ENCODE peak calls at places on chromosomes 3 and 15, in six cellular contexts. E is mesenchymal stem cell, K is skeletal muscle cell, N is astrocyte of the cerebellum, U is endothelial cell of umbilical vein, V is IMR-90. C is an unnamed sample.

GRCh38 chr15:31457631-31458526 is 131.2 kb downstream of the KLF13 start:
- DNase-seq in K (no peak), E (peak), N (peak), V (peak), U (no peak), C (peak)

GRCh38 chr3:185318136-185318535 is 44.8 kb upstream of the MAP3K13 start:
- DNase-seq in U (peak), N (no peak), K (no peak), V (peak), E (no peak), C (no peak)

GRCh38 chr3:55454611-55455010 is 32.5 kb downstream of the WNT5A start:
- DNase-seq in V (peak), U (no peak), E (no peak), K (no peak), N (no peak), C (no peak)

GRCh38 chr3:158768361-158768787 is 33.5 kb upstream of the MFSD1 start:
- DNase-seq in V (peak), N (no peak), U (peak), E (peak), K (peak), C (peak)

GRCh38 chr3:101928890-101929289 is 79.6 kb downstream of the NFKBIZ start:
- DNase-seq in U (peak), V (peak), N (no peak), K (peak), E (peak), C (no peak)

GRCh38 chr3:113234688-113235260 is 23.4 kb downstream of the BOC start:
- DNase-seq in K (no peak), N (no peak), E (peak), V (peak), U (no peak), C (peak)

GRCh38 chr15:22944651-22945050 is 35.5 kb downstream of the CYFIP1 start:
- DNase-seq in N (no peak), K (no peak), V (no peak), E (no peak), U (no peak), C (no peak)

GRCh38 chr3:94082412-94082937 is 19.6 kb downstream of the NSUN3 start:
- DNase-seq in U (no peak), K (no peak), E (no peak), N (no peak), V (no peak), C (no peak)

GRCh38 chr15:67089218-67090193 is 24.1 kb downstream of the SMAD3 start:
- DNase-seq in N (no peak), E (peak), U (peak), K (no peak), V (peak), C (no peak)

GRCh38 chr15:84142888-84143337 is 92.7 kb upstream of the GOLGA6L4 start:
- DNase-seq in V (peak), K (peak), N (peak), E (peak), U (peak), C (peak)

GRCh38 chr15:71218272-71218805 is 103.1 kb downstream of the THSD4 start:
- DNase-seq in K (no peak), V (peak), E (peak), N (no peak), U (no peak), C (no peak)

GRCh38 chr15:93719941-93720351 is 511.4 kb upstream of the MCTP2 start:
- DNase-seq in K (no peak), N (no peak), V (peak), U (no peak), E (no peak), C (no peak)

GRCh38 chr3:143847787-143848631 is at the start of gene SLC9A9:
- DNase-seq in V (peak), N (peak), K (peak), E (peak), U (peak), C (peak)

GRCh38 chr3:140905557-140905956 is 36.1 kb upstream of the SLC25A36 start:
- DNase-seq in U (no peak), E (no peak), K (no peak), N (no peak), V (no peak), C (no peak)

GRCh38 chr3:16181361-16181760 is 6.9 kb downstream of the GALNT15 start:
- DNase-seq in V (peak), E (peak), K (no peak), N (no peak), U (no peak), C (no peak)

GRCh38 chr15:61327019-61327631 is 98.0 kb upstream of the RORA start:
- DNase-seq in U (no peak), N (no peak), K (no peak), V (no peak), E (no peak), C (no peak)

GRCh38 chr3:53804697-53805462 is 41.3 kb downstream of the CHDH start:
- DNase-seq in U (no peak), E (peak), N (peak), K (no peak), V (peak), C (no peak)
- H3K4me3 ChIP-seq in U (no peak), E (peak), N (no peak), K (no peak), V (no peak), C (no peak)

GRCh38 chr15:90143176-90143655 is 40.9 kb upstream of the IDH2 start:
- DNase-seq in E (peak), U (peak), K (no peak), V (peak), N (no peak), C (peak)
- H3K4me3 ChIP-seq in E (no peak), U (no peak), K (no peak), V (no peak), N (no peak), C (no peak)

GRCh38 chr15:64161688-64162477 is 939 bp downstream of the PPIB start:
- DNase-seq in K (no peak), U (peak), E (peak), V (no peak), N (no peak), C (no peak)
- H3K4me3 ChIP-seq in K (peak), U (peak), E (peak), V (peak), N (peak), C (peak)

GRCh38 chr15:99928429-99928981 is 195.3 kb upstream of the LYSMD4 start:
- DNase-seq in K (peak), E (peak), N (peak), V (peak), U (peak), C (peak)
- H3K4me3 ChIP-seq in K (peak), E (peak), N (peak), V (peak), U (peak), C (peak)

GRCh38 chr3:13073976-13074375 is 747 bp upstream of the IQSEC1 start:
- DNase-seq in V (no peak), N (no peak), K (no peak), E (no peak), U (no peak), C (no peak)
- H3K4me3 ChIP-seq in V (no peak), N (no peak), K (no peak), E (no peak), U (no peak), C (no peak)

GRCh38 chr3:122875547-122876127 is 80.8 kb downstream of the SLC49A4 start:
- DNase-seq in E (no peak), N (no peak), K (no peak), U (no peak), V (no peak), C (no peak)

GRCh38 chr3:122868322-122868721 is 73.5 kb downstream of the SLC49A4 start:
- DNase-seq in K (no peak), U (no peak), V (no peak), N (no peak), E (no peak), C (no peak)

GRCh38 chr3:122874116-122874515 is 79.2 kb downstream of the SLC49A4 start:
- DNase-seq in K (no peak), N (no peak), E (no peak), U (no peak), V (no peak), C (no peak)
- H3K4me3 ChIP-seq in K (no peak), N (no peak), E (no peak), U (no peak), V (no peak), C (no peak)

GRCh38 chr15:73387507-73388255 is 18.9 kb upstream of the HCN4 start:
- DNase-seq in N (no peak), K (peak), E (peak), U (no peak), V (peak), C (no peak)
- H3K4me3 ChIP-seq in N (no peak), K (no peak), E (no peak), U (no peak), V (no peak), C (no peak)

GRCh38 chr3:194177156-194177555 is 41.2 kb downstream of the HES1 start:
- DNase-seq in V (no peak), N (no peak), U (peak), K (no peak), E (peak), C (no peak)
- H3K4me3 ChIP-seq in V (no peak), N (no peak), U (no peak), K (no peak), E (no peak), C (no peak)

C was measured in neural progenitor cell.